ENCODE peak calls at places on chromosomes 13 and 19, in five cellular contexts. U is transverse colon, J is breast epithelium, O is GM12892, K is sigmoid colon. B is an unnamed sample.

GRCh38 chr13:72645521-72645920 is 81.9 kb downstream of the MZT1 start:
- DNase-seq in U (no peak), J (no peak), O (no peak), K (no peak), B (no peak)

GRCh38 chr13:76471486-76471885 is 414.7 kb downstream of the KCTD12 start:
- DNase-seq in U (no peak), J (no peak), O (no peak), K (no peak), B (no peak)

GRCh38 chr19:19238126-19238894 is 26.6 kb downstream of the NCAN start:
- DNase-seq in U (no peak), J (no peak), O (no peak), K (no peak), B (no peak)

GRCh38 chr13:114053026-114053425 is 79.2 kb upstream of the C13orf46 start:
- DNase-seq in U (no peak), J (no peak), O (no peak), K (no peak), B (no peak)

GRCh38 chr19:20287070-20287469 is 120.1 kb downstream of the ZNF486 start:
- DNase-seq in U (no peak), J (no peak), O (no peak), K (no peak), B (no peak)

GRCh38 chr13:29924482-29924884 is 74.1 kb upstream of the UBL3 start:
- DNase-seq in U (no peak), J (no peak), O (no peak), K (no peak), B (no peak)

GRCh38 chr13:60338754-60339153 is 58.3 kb upstream of the TDRD3 start:
- DNase-seq in U (no peak), J (no peak), O (no peak), K (no peak), B (no peak)

GRCh38 chr13:59906413-59907027 is 257.2 kb downstream of the DIAPH3 start:
- DNase-seq in U (no peak), J (no peak), O (no peak), K (no peak), B (no peak)

GRCh38 chr13:106096661-106097092 is 438.8 kb downstream of the EFNB2 start:
- DNase-seq in U (no peak), J (no peak), O (no peak), K (no peak), B (no peak)

GRCh38 chr19:23321953-23322549 is 71.9 kb upstream of the ZNF724 start:
- DNase-seq in U (no peak), J (no peak), O (no peak), K (no peak), B (no peak)

GRCh38 chr13:98978280-98978679 is 416 bp upstream of the DOCK9 start:
- DNase-seq in U (no peak), J (no peak), O (no peak), K (no peak), B (no peak)

GRCh38 chr13:90238433-90238832 is 1109.1 kb upstream of the MIR17HG start:
- DNase-seq in U (no peak), J (no peak), O (no peak), K (no peak), B (no peak)

GRCh38 chr19:29495091-29495490 is 30.7 kb upstream of the VSTM2B start:
- DNase-seq in U (no peak), J (no peak), O (no peak), K (peak; percentile 18), B (no peak)

GRCh38 chr19:18295034-18295451 is 13.6 kb upstream of the JUND start:
- DNase-seq in U (no peak), J (no peak), O (no peak), K (no peak), B (no peak)

GRCh38 chr13:30173301-30173605 is 134.1 kb downstream of the KATNAL1 start:
- DNase-seq in U (no peak), J (no peak), O (no peak), K (no peak), B (no peak)

GRCh38 chr13:84917252-84917878 is 881.9 kb downstream of the SLITRK6 start:
- DNase-seq in U (no peak), J (no peak), O (no peak), K (no peak), B (no peak)

GRCh38 chr13:43783820-43784219 is 3.0 kb downstream of the ENOX1 start:
- DNase-seq in U (no peak), J (no peak), O (no peak), K (no peak), B (no peak)

GRCh38 chr13:36536546-36536945 is 104.3 kb downstream of the CCNA1 start:
- DNase-seq in U (no peak), J (no peak), O (no peak), K (no peak), B (no peak)

GRCh38 chr19:4524808-4525562 is 6.7 kb upstream of the PLIN4 start:
- DNase-seq in U (peak; percentile 66), J (no peak), O (peak; percentile 71), K (no peak), B (peak; percentile 75)

GRCh38 chr13:59607780-59608233 is 555.9 kb downstream of the DIAPH3 start:
- DNase-seq in U (no peak), J (no peak), O (no peak), K (no peak), B (no peak)

GRCh38 chr13:99873141-99873540 is 98.4 kb downstream of the ZIC5 start:
- DNase-seq in U (no peak), J (no peak), O (no peak), K (no peak), B (no peak)

GRCh38 chr13:80037505-80037888 is 303.4 kb downstream of the SPRY2 start:
- DNase-seq in U (no peak), J (no peak), O (no peak), K (no peak), B (no peak)

GRCh38 chr19:32789429-32789828 is 69.9 kb downstream of the TDRD12 start:
- DNase-seq in U (no peak), J (no peak), O (no peak), K (no peak), B (no peak)

GRCh38 chr13:35342440-35342839 is 134.0 kb downstream of the MAB21L1 start:
- DNase-seq in U (no peak), J (no peak), O (no peak), K (no peak), B (no peak)

GRCh38 chr19:17107546-17108452 is 32.2 kb downstream of the MYO9B start:
- DNase-seq in U (peak; percentile 77), J (peak; percentile 77), O (no peak), K (peak; percentile 97), B (no peak)
- TF ChIP-seq POLR2A in U (no peak), J (no peak), O (peak; percentile 56), K (no peak), B (peak; percentile 26)

GRCh38 chr13:40665061-40665753 is 1.2 kb downstream of the FOXO1 start:
- DNase-seq in U (peak; percentile 55), J (no peak), O (no peak), K (no peak), B (peak; percentile 13)
- TF ChIP-seq POLR2AphosphoS5 in U (peak; percentile 33), J (peak; percentile 26), O (no peak), K (peak; percentile 46), B (no peak)

DNA sequence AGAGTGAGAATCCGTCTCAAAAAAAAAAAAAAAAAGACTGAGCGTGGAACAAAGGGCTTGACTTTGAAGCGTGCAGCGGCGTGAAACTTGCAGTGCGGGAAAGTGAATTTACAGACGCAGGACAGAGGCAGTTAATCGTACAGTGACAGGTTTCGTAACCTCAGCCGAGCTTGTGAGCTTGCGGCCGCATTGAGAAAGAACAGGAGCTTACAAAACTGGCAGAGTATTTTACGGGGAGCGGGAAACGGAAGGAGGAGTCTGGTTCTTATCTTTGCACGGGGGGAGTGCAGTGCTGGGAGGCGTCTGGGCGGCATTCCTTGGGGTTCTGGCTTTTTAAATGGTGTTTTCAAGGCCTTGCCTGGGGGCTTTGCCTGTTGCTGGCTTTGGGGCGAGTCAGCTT is 6.0 kb upstream of the BSG start:
- DNase-seq in U (peak; percentile 61), J (no peak), O (no peak), K (peak; percentile 96), B (no peak)
- TF ChIP-seq POLR2A in U (no peak), J (no peak), O (no peak), K (no peak), B (no peak)

GRCh38 chr13:46577656-46578589 is 25.0 kb downstream of the LRCH1 start:
- DNase-seq in U (no peak), J (no peak), O (no peak), K (peak; percentile 66), B (no peak)
- TF ChIP-seq POLR2AphosphoS5 in U (no peak), J (no peak), O (no peak), K (peak; percentile 85), B (no peak)

GRCh38 chr19:45901912-45902650 is at the start of gene MYPOP:
- DNase-seq in U (no peak), J (no peak), O (no peak), K (no peak), B (no peak)

GRCh38 chr19:45900661-45901431 is 1.6 kb downstream of the MYPOP start:
- DNase-seq in U (no peak), J (no peak), O (no peak), K (no peak), B (no peak)

GRCh38 chr19:45901432-45901903 is 945 bp downstream of the MYPOP start:
- DNase-seq in U (peak; percentile 48), J (no peak), O (no peak), K (peak; percentile 82), B (no peak)

GRCh38 chr19:45905016-45905415 is 2.6 kb upstream of the MYPOP start:
- DNase-seq in U (no peak), J (no peak), O (no peak), K (no peak), B (no peak)

DNA sequence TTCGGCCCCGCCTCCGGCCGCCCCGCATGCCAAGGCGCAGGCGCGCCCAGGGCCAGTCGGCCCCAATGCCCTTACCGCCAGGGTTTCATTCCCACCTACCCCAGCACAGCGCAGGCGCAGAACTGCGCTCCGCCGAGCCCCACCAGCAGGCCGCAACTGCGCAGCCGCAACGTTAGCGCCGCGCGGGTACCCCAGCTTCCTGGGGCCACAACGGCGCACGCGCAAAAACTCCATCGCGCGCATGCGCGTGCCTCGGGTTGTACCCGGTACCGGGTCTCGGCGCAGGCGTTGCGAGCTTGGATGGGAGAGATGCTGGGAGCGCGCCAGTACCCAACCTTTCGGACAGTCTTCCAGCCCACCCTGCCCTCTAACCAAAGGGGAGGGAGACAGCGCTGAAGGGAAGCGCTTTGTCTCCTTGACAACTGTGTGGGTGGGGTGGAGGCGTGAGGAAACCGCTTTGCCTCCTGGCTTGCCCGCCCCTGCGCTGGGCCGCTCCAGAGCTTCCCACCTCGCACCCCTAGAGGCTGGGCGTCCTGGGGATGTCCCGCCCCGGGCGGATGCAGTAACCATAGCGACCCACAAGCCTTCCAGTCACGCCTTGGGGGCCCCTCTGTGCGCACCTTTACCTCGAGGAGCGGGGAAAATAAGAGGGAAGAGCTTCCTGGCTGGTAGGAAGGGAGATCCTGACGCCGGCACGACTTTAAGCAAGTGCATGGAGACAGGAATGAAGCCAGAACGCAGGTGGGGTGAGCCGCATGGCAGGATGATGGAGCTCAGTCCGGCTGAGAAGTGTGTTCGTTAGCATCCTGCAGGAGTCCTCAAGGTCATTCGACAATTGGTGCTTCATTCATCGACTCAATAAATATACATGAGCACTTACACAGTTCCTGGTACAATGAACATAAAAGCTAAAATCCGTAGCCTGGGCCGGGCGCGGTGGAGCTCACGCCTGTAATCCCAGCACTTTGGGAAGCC is 525 bp upstream of the MYPOP start:
- DNase-seq in U (peak; percentile 99), J (peak; percentile 97), O (peak; percentile 100), K (peak; percentile 99), B (peak; percentile 100)
- TF ChIP-seq POLR2A in U (peak; percentile 54), J (peak; percentile 49), O (peak; percentile 63), K (peak; percentile 45), B (peak; percentile 58)

B was measured in GM12891.